ENCODE peak calls at places on chromosomes 5 and 9, in ten cellular contexts. Q is A549, Z is testis, U is heart left ventricle, K is thyroid gland, V is IMR-90, C is NB4, G is adrenal gland, S is spleen, E is transverse colon. T is an unnamed sample.

GRCh38 chr9:129923589-129923988 is 88.3 kb downstream of the USP20 start:
- DNase-seq in U (no peak), G (no peak), Z (no peak), S (no peak), E (no peak), K (no peak), Q (no peak), C (no peak), V (no peak), T (no peak)

GRCh38 chr9:132204883-132205282 is 43.0 kb downstream of the NTNG2 start:
- DNase-seq in V (no peak), G (no peak), E (no peak), C (no peak), K (no peak), U (no peak), Q (no peak), S (no peak), Z (no peak), T (no peak)

GRCh38 chr5:158406884-158407790 is 548.2 kb upstream of the CLINT1 start:
- DNase-seq in S (no peak), U (no peak), Z (no peak), C (peak), G (no peak), K (no peak), V (peak), E (no peak), Q (no peak), T (no peak)

GRCh38 chr5:45277860-45278259 is 418.3 kb downstream of the HCN1 start:
- DNase-seq in C (no peak), U (no peak), Z (no peak), G (no peak), S (no peak), Q (no peak), K (no peak), E (no peak), V (no peak), T (no peak)

GRCh38 chr9:71987471-71988371 is 72.7 kb downstream of the C9orf57 start:
- DNase-seq in K (no peak), C (peak), S (no peak), E (no peak), U (no peak), Q (no peak), G (no peak), V (no peak), Z (no peak), T (no peak)

GRCh38 chr5:93189707-93190120 is 391.3 kb downstream of the NR2F1-AS1 start:
- DNase-seq in V (peak), E (no peak), Q (peak), S (no peak), C (no peak), K (no peak), U (no peak), G (no peak), Z (no peak), T (no peak)

GRCh38 chr5:621341-621761 is 9.2 kb downstream of the CEP72 start:
- DNase-seq in Q (no peak), C (no peak), S (peak), E (no peak), U (no peak), K (no peak), V (no peak), G (no peak), Z (no peak), T (peak)

GRCh38 chr9:123107639-123108285 is 74.3 kb downstream of the GPR21 start:
- DNase-seq in Z (no peak), V (no peak), E (no peak), G (no peak), S (no peak), K (no peak), U (no peak), C (no peak), Q (no peak), T (no peak)

GRCh38 chr5:88188458-88189132 is 80.0 kb downstream of the TMEM161B start:
- DNase-seq in Z (no peak), E (no peak), Q (no peak), U (no peak), S (no peak), C (peak), G (no peak), V (no peak), K (no peak), T (no peak)

GRCh38 chr9:107894572-107895261 is 405.1 kb upstream of the KLF4 start:
- DNase-seq in G (no peak), S (no peak), V (peak), Q (no peak), K (no peak), Z (no peak), E (no peak), C (no peak), U (no peak), T (no peak)

GRCh38 chr5:133273661-133274596 is 222.1 kb downstream of the HSPA4 start:
- DNase-seq in V (peak), Z (no peak), E (no peak), G (no peak), K (no peak), Q (no peak), C (no peak), U (no peak), S (no peak), T (no peak)

GRCh38 chr5:147515269-147515668 is 5.4 kb upstream of the DPYSL3 start:
- DNase-seq in V (no peak), K (no peak), Z (no peak), U (no peak), G (no peak), E (no peak), C (no peak), Q (no peak), S (no peak), T (no peak)

GRCh38 chr9:3875371-3876132 is 349.8 kb upstream of the RFX3 start:
- DNase-seq in U (no peak), K (no peak), C (no peak), Q (peak), V (peak), Z (no peak), E (no peak), G (no peak), S (no peak), T (no peak)

GRCh38 chr9:125189011-125189360 is 617 bp downstream of the PPP6C start:
- DNase-seq in U (peak), C (peak), Z (peak), K (peak), Q (no peak), V (no peak), S (peak), E (peak), G (peak), T (peak)

GRCh38 chr5:62306494-62307363 is 723 bp downstream of the KIF2A start:
- DNase-seq in Q (peak), U (peak), C (peak), G (peak), E (peak), K (peak), V (peak), Z (peak), S (peak), T (peak)

GRCh38 chr5:149452665-149453617 is 73.8 kb upstream of the IL17B start:
- DNase-seq in K (no peak), S (no peak), Z (no peak), G (no peak), V (peak), C (no peak), Q (peak), U (peak), E (peak), T (no peak)

GRCh38 chr9:82810902-82811301 is 252.0 kb downstream of the RASEF start:
- DNase-seq in E (no peak), U (no peak), Q (peak), K (no peak), G (no peak), S (no peak), C (peak), V (peak), Z (no peak), T (no peak)

GRCh38 chr5:132498152-132498551 is 7.6 kb upstream of the IRF1 start:
- DNase-seq in Q (peak), S (peak), K (peak), V (peak), E (no peak), G (peak), Z (no peak), C (no peak), U (peak), T (peak)

GRCh38 chr5:100110497-100110896 is 424.7 kb upstream of the FAM174A start:
- DNase-seq in Z (no peak), V (no peak), U (no peak), Q (no peak), S (no peak), G (no peak), E (no peak), K (no peak), C (no peak), T (no peak)

GRCh38 chr9:22389271-22389670 is 57.4 kb upstream of the DMRTA1 start:
- DNase-seq in K (no peak), V (no peak), Z (no peak), S (no peak), Q (no peak), U (no peak), G (no peak), E (no peak), C (no peak), T (no peak)

GRCh38 chr9:127444283-127444920 is 6.8 kb downstream of the RPL12 start:
- DNase-seq in S (no peak), V (no peak), U (no peak), G (no peak), K (no peak), Z (no peak), C (peak), E (no peak), Q (peak), T (no peak)

GRCh38 chr5:170439944-170440269 is 50.7 kb upstream of the KCNMB1 start:
- DNase-seq in S (no peak), E (no peak), C (no peak), V (no peak), Q (no peak), K (no peak), G (no peak), Z (no peak), U (no peak), T (no peak)

GRCh38 chr5:107553063-107553676 is 117.6 kb downstream of the EFNA5 start:
- DNase-seq in S (no peak), G (no peak), K (no peak), U (no peak), Z (no peak), C (peak), E (no peak), Q (peak), V (peak), T (no peak)

GRCh38 chr9:127919253-127919815 is 2.5 kb upstream of the ST6GALNAC4 start:
- DNase-seq in E (peak), C (peak), U (peak), V (peak), G (peak), S (no peak), K (peak), Q (peak), Z (no peak), T (peak)

GRCh38 chr9:84779892-84780291 is 110.4 kb downstream of the NTRK2 start:
- DNase-seq in K (no peak), S (no peak), U (no peak), V (no peak), Q (no peak), E (no peak), G (no peak), C (no peak), Z (no peak), T (no peak)
- TF ChIP-seq POLR2A in K (no peak), S (no peak), U (no peak), V (no peak), Q (no peak), E (no peak), G (no peak), C (no peak), Z (no peak), T (no peak)

DNA sequence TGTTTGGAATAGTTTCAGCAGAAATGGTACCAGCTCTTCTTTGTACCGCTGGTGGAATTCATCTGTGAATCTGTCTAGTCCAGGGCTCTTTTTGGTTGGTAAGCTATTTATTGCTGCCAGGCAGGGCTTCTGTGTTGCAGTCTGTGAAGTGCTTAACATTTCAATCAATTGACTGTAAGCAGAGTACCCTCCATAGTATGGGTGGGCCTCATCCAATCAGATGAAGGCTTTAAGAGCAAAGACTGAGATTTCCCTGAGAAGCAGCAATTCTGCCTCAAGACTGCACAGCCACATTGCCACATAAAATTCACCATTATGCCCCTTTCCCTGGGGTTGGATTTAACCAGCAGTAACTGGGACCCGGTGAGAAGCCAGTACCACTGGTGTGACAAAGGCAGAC is 98.9 kb upstream of the ICE1 start:
- DNase-seq in Q (no peak), C (no peak), S (no peak), U (no peak), V (no peak), E (no peak), Z (no peak), G (no peak), K (no peak), T (no peak)
- TF ChIP-seq POLR2A in Q (no peak), C (no peak), S (no peak), U (no peak), V (no peak), E (no peak), Z (no peak), G (no peak), K (no peak), T (no peak)

DNA sequence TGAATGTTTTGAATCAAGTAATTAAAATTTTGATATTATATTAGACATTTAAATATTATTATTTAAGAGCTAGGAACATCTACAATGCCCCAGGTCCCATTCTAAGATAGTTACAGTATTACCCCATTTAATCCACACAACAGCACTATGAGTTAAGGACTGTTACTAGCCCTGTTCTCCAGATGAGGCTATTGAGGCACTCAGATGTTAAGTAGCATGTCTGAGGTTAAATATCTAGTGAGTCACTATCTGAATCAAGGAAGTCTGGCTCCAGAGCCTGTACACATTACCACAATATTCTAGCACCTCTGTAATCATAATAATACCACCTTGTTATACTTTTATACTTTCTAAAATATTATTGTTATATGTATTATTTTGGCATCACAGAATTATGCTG is 304.6 kb downstream of the PDE4D start:
- DNase-seq in C (no peak), S (no peak), Z (no peak), K (no peak), G (no peak), V (no peak), U (no peak), Q (peak), E (no peak), T (no peak)
- TF ChIP-seq POLR2A in C (no peak), S (no peak), Z (no peak), K (no peak), G (no peak), V (no peak), U (no peak), Q (no peak), E (no peak), T (no peak)

DNA sequence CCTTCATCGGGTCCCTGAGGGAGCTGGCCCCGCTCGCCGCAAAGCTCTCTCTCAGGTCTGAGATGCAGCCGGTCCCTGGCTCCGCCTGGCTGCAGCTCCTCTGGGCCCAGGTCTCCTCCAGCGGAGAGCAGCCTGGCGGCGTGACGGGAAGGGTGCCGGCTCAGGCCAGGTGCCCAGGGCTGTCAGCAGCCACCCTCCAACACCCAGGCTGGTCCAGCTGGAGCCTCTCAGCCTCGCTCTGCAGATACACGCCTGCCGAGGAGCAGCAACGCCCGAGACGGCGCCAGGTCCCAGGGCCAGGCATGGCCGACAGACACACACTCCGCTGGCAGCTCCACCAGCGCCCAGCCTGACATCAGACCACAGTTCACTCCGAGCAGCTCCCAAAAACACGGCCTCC is 25.6 kb downstream of the FAM163B start:
- DNase-seq in G (no peak), Z (no peak), C (no peak), U (peak), K (no peak), V (no peak), Q (no peak), E (no peak), S (no peak), T (no peak)
- TF ChIP-seq POLR2A in G (no peak), Z (no peak), C (no peak), U (no peak), K (no peak), V (no peak), Q (no peak), E (no peak), S (no peak), T (no peak)

DNA sequence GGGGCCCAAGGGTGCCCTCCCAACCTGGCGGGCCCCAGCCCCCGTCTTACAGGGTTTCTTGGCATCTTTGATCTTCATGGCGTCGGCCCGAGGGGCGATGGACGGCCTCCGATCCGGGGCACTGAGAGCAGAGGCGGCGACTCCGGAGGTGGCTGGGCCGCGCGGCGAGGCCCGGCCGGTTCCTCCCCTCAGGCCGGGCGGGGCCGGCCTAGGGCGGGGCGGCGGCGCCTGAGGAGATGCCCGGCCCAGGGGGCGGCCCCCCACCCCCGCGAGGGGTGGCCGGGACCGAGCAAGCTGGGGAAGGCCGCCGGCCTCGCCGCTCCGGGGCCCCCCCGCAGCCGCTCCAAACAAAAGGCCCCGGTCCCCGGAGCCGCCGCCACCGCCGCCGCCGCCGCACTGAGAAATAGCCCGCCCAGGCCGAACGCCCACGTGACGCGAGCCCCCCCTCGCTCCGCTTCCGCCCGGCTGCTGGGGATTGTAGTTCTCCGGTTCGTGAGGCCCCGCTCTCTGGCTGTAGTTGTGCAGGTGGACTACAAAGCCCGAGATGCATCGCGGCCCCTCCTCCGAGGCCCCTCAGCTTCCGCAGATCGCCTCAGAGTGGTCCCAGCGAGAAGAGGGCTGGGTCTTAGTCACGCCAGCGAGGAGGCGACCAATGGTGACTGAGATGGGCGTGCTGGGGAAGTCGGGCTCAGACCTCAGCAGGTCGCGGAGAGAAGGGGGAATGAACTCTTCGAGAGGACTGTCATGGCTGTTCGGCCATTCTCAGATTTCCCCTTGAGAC is at the start of gene PANK3:
- DNase-seq in Z (peak), Q (peak), C (peak), U (peak), S (peak), G (peak), E (peak), V (peak), K (peak), T (peak)
- TF ChIP-seq POLR2A in Z (no peak), Q (peak), C (peak), U (peak), S (no peak), G (peak), E (peak), V (peak), K (peak), T (peak)

GRCh38 chr9:98118640-98119601 is at the start of gene TRIM14:
- DNase-seq in E (peak), U (peak), G (peak), S (peak), Z (peak), C (peak), V (peak), Q (peak), K (peak), T (no peak)
- TF ChIP-seq POLR2A in E (peak), U (peak), G (no peak), S (no peak), Z (no peak), C (peak), V (no peak), Q (peak), K (no peak), T (no peak)

DNA sequence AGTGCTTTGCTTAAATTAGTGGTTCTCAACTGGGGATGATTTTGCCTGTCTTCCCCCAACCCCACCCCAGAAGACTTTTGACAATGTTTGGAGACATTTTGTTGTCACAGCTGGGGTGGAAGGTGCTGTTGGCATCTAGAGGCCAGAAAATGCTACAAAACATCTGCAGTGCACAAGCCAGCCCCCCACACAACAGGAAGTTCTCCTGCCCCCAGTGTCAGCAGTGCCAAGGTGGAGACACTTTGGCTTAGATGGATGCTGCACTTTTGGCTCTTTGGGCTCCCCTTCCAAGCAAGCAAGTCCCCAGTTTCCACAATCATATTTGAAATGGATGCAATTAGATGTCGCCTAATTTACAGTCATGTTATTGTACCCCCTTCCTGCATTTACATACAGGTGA is 2.7 kb downstream of the HEMGN start:
- DNase-seq in Q (no peak), U (no peak), Z (no peak), S (no peak), V (no peak), E (no peak), C (no peak), G (no peak), K (no peak), T (no peak)
- TF ChIP-seq POLR2A in Q (no peak), U (no peak), Z (no peak), S (no peak), V (no peak), E (no peak), C (no peak), G (no peak), K (no peak), T (no peak)

T was measured in lower leg skin.